ENCODE peak calls at places on chromosomes 4 and X, in seven cellular contexts. N is HCT116, C is K562, Q is SK-N-SH, V is H1, R is stomach, M is suprapubic skin. J is an unnamed sample.

GRCh38 chr4:52911684-52912294 is 49.7 kb downstream of the RASL11B start:
- DNase-seq in N (peak; percentile 77), C (peak; percentile 64), Q (peak; percentile 58), V (peak; percentile 95), R (peak; percentile 84), M (peak; percentile 85), J (peak; percentile 71)

GRCh38 chrX:8405631-8406030 is 59.0 kb upstream of the VCX3B start:
- DNase-seq in N (no peak), C (no peak), Q (no peak), V (no peak), R (no peak), M (no peak), J (no peak)

GRCh38 chrX:154121961-154122360 is 22.1 kb upstream of the OPN1LW start:
- DNase-seq in N (no peak), C (no peak), Q (no peak), V (no peak), R (no peak), M (no peak), J (no peak)

GRCh38 chr4:87017580-87018061 is 82.8 kb downstream of the AFF1 start:
- DNase-seq in N (no peak), C (peak; percentile 75), Q (no peak), V (no peak), R (no peak), M (no peak), J (no peak)

GRCh38 chrX:1205681-1206611 is 6.5 kb downstream of the CRLF2 start:
- DNase-seq in N (peak; percentile 95), C (no peak), Q (peak; percentile 8), V (peak; percentile 70), R (no peak), M (no peak), J (no peak)

GRCh38 chr4:7328913-7329638 is 105.7 kb downstream of the PSAPL1 start:
- DNase-seq in N (peak; percentile 67), C (no peak), Q (no peak), V (no peak), R (no peak), M (no peak), J (no peak)

GRCh38 chr4:56128231-56128630 is 179.5 kb downstream of the CEP135 start:
- DNase-seq in N (no peak), C (no peak), Q (no peak), V (no peak), R (no peak), M (no peak), J (no peak)

GRCh38 chr4:165540206-165540865 is 161.5 kb downstream of the CPE start:
- DNase-seq in N (no peak), C (no peak), Q (no peak), V (no peak), R (no peak), M (no peak), J (no peak)

GRCh38 chrX:74535633-74536141 is 78.7 kb downstream of the RLIM start:
- DNase-seq in N (no peak), C (peak; percentile 12), Q (peak; percentile 50), V (peak; percentile 60), R (peak; percentile 63), M (peak; percentile 72), J (peak; percentile 69)

GRCh38 chrX:27815209-27815608 is 7.4 kb downstream of the MAGEB10 start:
- DNase-seq in N (peak; percentile 3), C (no peak), Q (no peak), V (no peak), R (no peak), M (no peak), J (no peak)

GRCh38 chr4:138259801-138260200 is 17.7 kb upstream of the SLC7A11 start:
- DNase-seq in N (peak; percentile 21), C (no peak), Q (no peak), V (no peak), R (no peak), M (no peak), J (no peak)

GRCh38 chrX:71366674-71367256 is 608 bp downstream of the TAF1 start:
- DNase-seq in N (no peak), C (peak; percentile 26), Q (peak; percentile 44), V (peak; percentile 43), R (no peak), M (no peak), J (peak; percentile 24)

GRCh38 chrX:22323541-22323940 is 50.8 kb downstream of the CBLL2 start:
- DNase-seq in N (no peak), C (no peak), Q (no peak), V (no peak), R (no peak), M (no peak), J (no peak)

GRCh38 chr4:138901177-138901576 is 114.4 kb upstream of the NOCT start:
- DNase-seq in N (no peak), C (no peak), Q (no peak), V (no peak), R (no peak), M (no peak), J (no peak)

GRCh38 chrX:72304877-72305276 is 837 bp downstream of the CITED1 start:
- DNase-seq in N (no peak), C (no peak), Q (peak; percentile 73), V (no peak), R (no peak), M (no peak), J (peak; percentile 55)

GRCh38 chr4:100189820-100190642 is at the start of gene DDIT4L:
- DNase-seq in N (peak; percentile 15), C (peak; percentile 19), Q (peak; percentile 72), V (peak; percentile 78), R (peak; percentile 44), M (peak; percentile 86), J (peak; percentile 44)

GRCh38 chr4:138182838-138183426 is 59.2 kb downstream of the SLC7A11 start:
- DNase-seq in N (peak; percentile 45), C (peak; percentile 7), Q (peak; percentile 10), V (no peak), R (no peak), M (no peak), J (no peak)

GRCh38 chr4:15914291-15914690 is 24.2 kb downstream of the FGFBP1 start:
- DNase-seq in N (no peak), C (no peak), Q (no peak), V (no peak), R (no peak), M (no peak), J (no peak)

GRCh38 chr4:122044496-122044895 is 92.6 kb upstream of the TRPC3 start:
- DNase-seq in N (no peak), C (no peak), Q (no peak), V (no peak), R (no peak), M (no peak), J (no peak)

GRCh38 chr4:182143086-182143821 is 99.9 kb upstream of the TENM3 start:
- DNase-seq in N (no peak), C (no peak), Q (no peak), V (no peak), R (no peak), M (no peak), J (no peak)

GRCh38 chr4:182141623-182142022 is 101.6 kb upstream of the TENM3 start:
- DNase-seq in N (no peak), C (no peak), Q (no peak), V (no peak), R (no peak), M (no peak), J (no peak)

GRCh38 chr4:182141046-182141445 is 102.2 kb upstream of the TENM3 start:
- DNase-seq in N (no peak), C (no peak), Q (no peak), V (peak; percentile 62), R (no peak), M (no peak), J (peak; percentile 71)

GRCh38 chr4:182143822-182144620 is 99.2 kb upstream of the TENM3 start:
- DNase-seq in N (no peak), C (no peak), Q (peak; percentile 84), V (peak; percentile 81), R (no peak), M (no peak), J (peak; percentile 55)

GRCh38 chr4:182142146-182143085 is 100.8 kb upstream of the TENM3 start:
- DNase-seq in N (no peak), C (no peak), Q (no peak), V (peak; percentile 84), R (no peak), M (no peak), J (peak; percentile 84)
- TF ChIP-seq POLR2AphosphoS5 in N (no peak), C (no peak), Q (no peak), V (no peak), R (no peak), M (no peak), J (no peak)

GRCh38 chr4:54017974-54018373 is 46.4 kb downstream of the CHIC2 start:
- DNase-seq in N (no peak), C (no peak), Q (no peak), V (no peak), R (no peak), M (no peak), J (no peak)
- H3K4me1 ChIP-seq in N (no peaks in the 10 kb centered on the region), C (no peaks in the 10 kb centered on the region), Q (no peaks in the 10 kb centered on the region), V (no peaks in the 10 kb centered on the region), R (no peaks in the 10 kb centered on the region), M (no peaks in the 10 kb centered on the region), J (peaks cover 12% of the 10 kb centered on the region)

GRCh38 chrX:47208108-47208507 is 10.4 kb upstream of the CDK16 start:
- DNase-seq in N (no peak), C (no peak), Q (no peak), V (no peak), R (no peak), M (no peak), J (no peak)
- TF ChIP-seq CTCF in N (no peak), C (no peak), Q (no peak), V (no peak), R (no peak), M (no peak), J (no peak)

DNA sequence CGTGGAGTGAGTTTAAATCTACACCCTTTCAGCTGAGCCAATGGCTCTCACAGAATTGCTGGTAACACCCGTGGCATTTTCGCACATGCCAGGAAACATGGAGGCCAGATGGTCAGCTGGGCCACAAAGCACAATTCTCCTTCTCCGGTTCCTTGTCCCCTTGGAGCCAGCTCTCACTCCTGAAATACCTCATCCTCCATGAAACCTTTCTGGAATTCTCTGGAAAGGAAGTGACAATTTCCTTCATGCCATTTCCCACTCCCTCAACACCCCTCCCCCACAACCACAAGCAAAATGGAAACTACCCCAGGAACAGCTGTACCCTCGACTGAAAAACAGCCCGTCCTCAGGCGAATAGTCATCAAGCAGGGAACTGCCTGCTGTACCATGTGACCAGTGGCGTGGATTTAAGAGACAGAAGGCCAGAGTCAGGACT is 24.7 kb downstream of the ELF4 start:
- DNase-seq in N (no peak), C (no peak), Q (no peak), V (no peak), R (no peak), M (no peak), J (no peak)
- TF ChIP-seq POLR2AphosphoS5 in N (no peak), C (no peak), Q (no peak), V (no peak), R (no peak), M (no peak), J (no peak)

GRCh38 chrX:39938466-39938865 is 159.3 kb downstream of the BCOR start:
- DNase-seq in N (no peak), C (no peak), Q (no peak), V (no peak), R (no peak), M (no peak), J (no peak)
- H3K4me1 ChIP-seq in N (no peaks in the 10 kb centered on the region), C (no peaks in the 10 kb centered on the region), Q (peaks cover 7% of the 10 kb centered on the region), V (no peaks in the 10 kb centered on the region), R (no peaks in the 10 kb centered on the region), M (no peaks in the 10 kb centered on the region), J (peaks cover 4% of the 10 kb centered on the region)

J was measured in upper lobe of left lung.